ENCODE peak calls at places on chromosomes 16 and 17, in six cellular contexts. Y is A549, Q is suprapubic skin, R is stomach, B is body of pancreas, E is transverse colon. S is an unnamed sample.

GRCh38 chr17:78476973-78477372 is 98.5 kb downstream of the PGS1 start:
- DNase-seq in Y (peak), Q (no peak), R (no peak), B (no peak), E (no peak), S (no peak)

GRCh38 chr17:37024181-37024637 is 75.5 kb downstream of the AATF start:
- DNase-seq in Y (no peak), Q (no peak), R (no peak), B (no peak), E (no peak), S (no peak)

GRCh38 chr16:50408001-50408400 is 39.2 kb upstream of the BRD7 start:
- DNase-seq in Y (no peak), Q (no peak), R (no peak), B (no peak), E (no peak), S (no peak)

GRCh38 chr16:50616386-50616785 is 64.7 kb downstream of the SNX20 start:
- DNase-seq in Y (no peak), Q (no peak), R (no peak), B (no peak), E (no peak), S (no peak)

GRCh38 chr17:8909621-8910292 is 42.3 kb upstream of the PIK3R6 start:
- DNase-seq in Y (no peak), Q (no peak), R (no peak), B (no peak), E (no peak), S (no peak)

GRCh38 chr17:17058304-17058703 is 16.0 kb downstream of the MPRIP start:
- DNase-seq in Y (no peak), Q (peak), R (peak), B (no peak), E (no peak), S (no peak)

GRCh38 chr17:50257574-50258224 is 16.6 kb upstream of the TMEM92 start:
- DNase-seq in Y (no peak), Q (no peak), R (no peak), B (no peak), E (no peak), S (no peak)

GRCh38 chr17:62671553-62671952 is 44.1 kb downstream of the MRC2 start:
- DNase-seq in Y (no peak), Q (no peak), R (peak), B (peak), E (peak), S (peak)

GRCh38 chr16:2149630-2150417 is 1.4 kb downstream of the RAB26 start:
- DNase-seq in Y (peak), Q (peak), R (no peak), B (peak), E (no peak), S (no peak)

GRCh38 chr17:77419547-77420475 is 279.0 kb downstream of the SEC14L1 start:
- DNase-seq in Y (no peak), Q (no peak), R (no peak), B (no peak), E (no peak), S (no peak)

GRCh38 chr17:61305024-61305423 is 94.6 kb upstream of the TBX2 start:
- DNase-seq in Y (no peak), Q (no peak), R (no peak), B (no peak), E (no peak), S (no peak)

GRCh38 chr16:50502616-50503000 is 45.6 kb upstream of the NKD1 start:
- DNase-seq in Y (no peak), Q (no peak), R (no peak), B (no peak), E (no peak), S (no peak)

GRCh38 chr16:31530405-31530804 is 2.7 kb downstream of the AHSP start:
- DNase-seq in Y (no peak), Q (no peak), R (no peak), B (no peak), E (no peak), S (no peak)

GRCh38 chr16:17416461-17417221 is 54.1 kb downstream of the XYLT1 start:
- DNase-seq in Y (no peak), Q (no peak), R (no peak), B (peak), E (peak), S (no peak)

GRCh38 chr17:48613862-48614694 is 1.0 kb downstream of the HOXB8 start:
- DNase-seq in Y (peak), Q (no peak), R (no peak), B (no peak), E (no peak), S (no peak)

GRCh38 chr17:50672831-50673551 is 34.7 kb downstream of the ANKRD40 start:
- DNase-seq in Y (no peak), Q (no peak), R (no peak), B (peak), E (no peak), S (peak)

GRCh38 chr16:58366247-58367031 is 25.8 kb upstream of the GINS3 start:
- DNase-seq in Y (peak), Q (no peak), R (no peak), B (no peak), E (no peak), S (no peak)

GRCh38 chr16:11514283-11514682 is 72.4 kb downstream of the LITAF start:
- DNase-seq in Y (no peak), Q (no peak), R (no peak), B (no peak), E (no peak), S (no peak)

GRCh38 chr16:1731603-1732002 is 25.6 kb downstream of the MAPK8IP3 start:
- DNase-seq in Y (no peak), Q (no peak), R (no peak), B (no peak), E (no peak), S (no peak)

GRCh38 chr17:76138234-76138895 is 2.7 kb downstream of the FOXJ1 start:
- DNase-seq in Y (peak), Q (no peak), R (no peak), B (peak), E (no peak), S (no peak)

GRCh38 chr17:3961564-3962047 is 2.6 kb downstream of the ATP2A3 start:
- DNase-seq in Y (no peak), Q (no peak), R (no peak), B (no peak), E (peak), S (no peak)

GRCh38 chr17:72976971-72977767 is 115.3 kb downstream of the SLC39A11 start:
- DNase-seq in Y (peak), Q (no peak), R (peak), B (peak), E (peak), S (peak)

GRCh38 chr16:81491522-81492188 is 47.0 kb downstream of the CMIP start:
- DNase-seq in Y (no peak), Q (no peak), R (no peak), B (no peak), E (no peak), S (no peak)

GRCh38 chr17:4326112-4326511 is 40.4 kb downstream of the UBE2G1 start:
- DNase-seq in Y (no peak), Q (no peak), R (no peak), B (no peak), E (no peak), S (no peak)

GRCh38 chr16:27450836-27451341 is 48.9 kb downstream of the IL21R start:
- DNase-seq in Y (no peak), Q (no peak), R (no peak), B (no peak), E (peak), S (no peak)

GRCh38 chr16:27446721-27447120 is 44.7 kb downstream of the IL21R start:
- DNase-seq in Y (no peak), Q (no peak), R (no peak), B (no peak), E (peak), S (peak)

GRCh38 chr16:27448531-27449433 is 46.8 kb downstream of the IL21R start:
- DNase-seq in Y (no peak), Q (no peak), R (no peak), B (no peak), E (no peak), S (no peak)

GRCh38 chr16:27452569-27453475 is 50.8 kb downstream of the IL21R start:
- DNase-seq in Y (no peak), Q (no peak), R (no peak), B (no peak), E (no peak), S (no peak)

GRCh38 chr16:27449434-27450188 is 47.6 kb downstream of the IL21R start:
- DNase-seq in Y (no peak), Q (no peak), R (peak), B (no peak), E (peak), S (peak)
- TF ChIP-seq POLR2A in Y (no peak), Q (no peak), R (no peak), B (no peak), E (no peak), S (no peak)

DNA sequence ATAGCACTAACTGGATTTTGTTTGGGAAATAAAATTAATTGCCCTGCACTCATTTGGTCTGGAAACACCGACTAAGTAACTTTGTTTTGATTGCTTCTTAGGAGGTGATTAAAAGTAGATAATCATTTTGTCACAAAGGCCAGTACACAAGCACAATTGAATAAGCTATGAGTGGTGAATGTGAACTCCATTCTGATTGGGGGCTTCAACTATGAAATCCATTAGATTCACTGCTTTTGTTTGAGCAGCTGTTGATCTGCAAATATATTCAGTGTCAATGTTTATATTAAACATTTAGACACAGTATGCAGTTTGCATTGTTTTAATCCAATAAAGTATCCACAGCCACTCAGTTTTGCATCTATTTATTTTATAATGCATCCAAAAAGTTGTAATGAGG is 817.5 kb downstream of the CDH11 start:
- DNase-seq in Y (no peak), Q (no peak), R (no peak), B (no peak), E (no peak), S (no peak)
- TF ChIP-seq POLR2A in Y (no peak), Q (no peak), R (no peak), B (no peak), E (no peak), S (no peak)

DNA sequence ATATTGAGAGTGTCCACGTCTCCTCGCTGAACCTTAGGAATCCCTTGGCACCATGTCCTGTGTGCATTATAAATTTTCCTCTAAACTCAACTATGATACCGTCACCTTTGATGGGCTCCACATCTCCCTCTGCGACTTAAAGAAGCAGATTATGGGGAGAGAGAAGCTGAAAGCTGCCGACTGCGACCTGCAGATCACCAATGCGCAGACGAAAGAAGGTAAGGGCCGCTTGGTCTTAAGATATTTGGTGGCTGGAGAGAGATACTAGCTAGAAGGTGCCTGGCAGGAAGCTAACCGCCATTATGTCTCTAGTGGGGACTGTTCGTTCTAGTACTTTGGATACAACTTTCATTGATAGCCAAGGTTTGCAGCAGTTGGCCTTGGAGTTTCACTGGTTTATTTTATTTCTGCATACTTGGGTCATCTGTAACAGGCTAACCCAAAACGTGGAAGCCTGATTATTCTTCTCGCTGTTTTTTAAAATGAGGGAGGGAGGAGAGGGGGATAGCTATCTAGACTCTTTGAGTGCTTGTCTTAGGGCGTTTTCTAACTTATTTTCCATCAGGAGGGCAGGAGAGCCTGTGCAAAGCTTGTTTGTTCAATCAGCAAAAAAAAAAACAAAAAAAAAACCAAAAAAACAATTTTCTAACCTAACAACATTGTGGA is 1.3 kb downstream of the RBBP6 start:
- DNase-seq in Y (peak), Q (no peak), R (no peak), B (peak), E (no peak), S (no peak)
- TF ChIP-seq POLR2A in Y (no peak), Q (no peak), R (no peak), B (peak), E (no peak), S (no peak)

GRCh38 chr16:90020260-90020837 is 1.1 kb upstream of the DBNDD1 start:
- DNase-seq in Y (no peak), Q (no peak), R (no peak), B (peak), E (no peak), S (no peak)

GRCh38 chr16:90019543-90020259 is 445 bp upstream of the DBNDD1 start:
- DNase-seq in Y (peak), Q (no peak), R (peak), B (peak), E (peak), S (no peak)

GRCh38 chr16:90020838-90021382 is 1.7 kb upstream of the DBNDD1 start:
- DNase-seq in Y (no peak), Q (no peak), R (no peak), B (no peak), E (no peak), S (no peak)

GRCh38 chr16:90023078-90023447 is 3.8 kb upstream of the DBNDD1 start:
- DNase-seq in Y (no peak), Q (no peak), R (no peak), B (no peak), E (no peak), S (no peak)

GRCh38 chr16:90022209-90023077 is 3.2 kb upstream of the DBNDD1 start:
- DNase-seq in Y (peak), Q (peak), R (peak), B (peak), E (peak), S (peak)
- TF ChIP-seq POLR2A in Y (peak), Q (no peak), R (no peak), B (peak), E (peak), S (no peak)

DNA sequence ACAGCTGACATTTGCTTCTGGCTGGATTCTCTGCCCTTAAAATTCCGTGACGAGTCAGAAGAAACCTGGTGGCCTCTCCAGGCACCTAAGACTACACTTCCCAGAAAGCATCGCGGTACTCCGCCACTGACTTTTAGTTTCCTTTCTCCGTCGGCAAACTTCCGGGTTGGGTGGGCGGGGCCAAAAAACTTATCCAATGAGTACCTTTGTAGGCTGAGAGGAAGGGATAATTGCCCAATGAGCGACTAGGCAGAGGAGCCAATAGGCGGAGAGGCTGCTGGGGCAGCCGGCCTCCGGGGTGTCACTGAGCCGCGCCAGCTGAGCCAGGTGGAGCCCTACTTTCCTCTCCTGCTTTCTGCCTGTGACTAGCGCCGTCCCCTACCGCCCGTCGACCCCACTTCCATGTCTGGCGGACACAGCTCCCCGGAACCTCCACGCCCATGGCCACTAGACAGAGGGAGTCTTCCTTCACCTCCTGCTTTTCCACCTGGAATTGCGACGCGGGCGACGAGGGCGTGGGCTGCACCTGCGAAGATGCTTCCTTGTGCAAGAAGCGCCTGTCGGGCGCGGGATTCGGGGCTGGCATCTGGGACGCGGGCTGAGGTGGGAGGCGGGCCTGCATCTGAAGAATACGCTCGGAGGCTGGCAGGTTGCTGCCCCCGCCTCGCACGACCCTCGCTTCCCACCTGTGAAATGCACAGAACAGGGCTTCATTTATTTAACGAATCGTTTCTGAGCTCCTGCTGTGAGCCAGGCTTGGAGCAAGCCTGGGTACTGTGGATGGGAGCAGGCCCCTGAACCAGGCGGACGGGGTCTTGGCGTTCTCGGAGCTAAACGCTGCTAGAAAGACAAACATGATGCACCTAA is 16.5 kb upstream of the ARHGAP17 start:
- DNase-seq in Y (peak), Q (peak), R (peak), B (peak), E (peak), S (peak)
- TF ChIP-seq POLR2A in Y (peak), Q (peak), R (no peak), B (peak), E (peak), S (peak)